ENCODE peak calls at places on chromosomes 2 and 18, in five cellular contexts. J, F, B, Y and O are unnamed samples.

GRCh38 chr2:24832991-24833671 is 39.9 kb downstream of the CENPO start:
- DNase-seq in J (no peak), F (no peak), B (no peak), Y (no peak), O (no peak)

GRCh38 chr2:133841905-133842304 is 273.6 kb upstream of the NCKAP5 start:
- DNase-seq in J (peak), F (peak), B (no peak), Y (no peak), O (peak)

GRCh38 chr2:239947361-239948045 is 77.6 kb downstream of the NDUFA10 start:
- DNase-seq in J (peak), F (no peak), B (peak), Y (no peak), O (no peak)

GRCh38 chr2:207219036-207219435 is 53.3 kb upstream of the KLF7 start:
- DNase-seq in J (no peak), F (no peak), B (no peak), Y (no peak), O (no peak)

GRCh38 chr2:3779650-3780049 is 76.3 kb downstream of the DCDC2C start:
- DNase-seq in J (no peak), F (no peak), B (no peak), Y (no peak), O (no peak)

GRCh38 chr2:47300081-47300480 is 102.9 kb upstream of the MSH2 start:
- DNase-seq in J (no peak), F (no peak), B (no peak), Y (no peak), O (no peak)

GRCh38 chr2:197191177-197191947 is 119.2 kb downstream of the ANKRD44 start:
- DNase-seq in J (no peak), F (peak), B (no peak), Y (no peak), O (peak)

GRCh38 chr2:207674826-207675225 is 36.6 kb upstream of the CCNYL1 start:
- DNase-seq in J (no peak), F (no peak), B (no peak), Y (no peak), O (no peak)

GRCh38 chr2:173667014-173667413 is 298.2 kb downstream of the SP3 start:
- DNase-seq in J (no peak), F (no peak), B (no peak), Y (no peak), O (peak)

GRCh38 chr2:173580869-173581268 is 226.2 kb downstream of the CDCA7 start:
- DNase-seq in J (no peak), F (no peak), B (no peak), Y (no peak), O (no peak)

GRCh38 chr18:8982416-8983183 is 119.9 kb upstream of the NDUFV2 start:
- DNase-seq in J (peak), F (peak), B (no peak), Y (peak), O (peak)
- TF ChIP-seq CTCF in J (no peak), F (peak), B (no peak), Y (no peak), O (peak)

DNA sequence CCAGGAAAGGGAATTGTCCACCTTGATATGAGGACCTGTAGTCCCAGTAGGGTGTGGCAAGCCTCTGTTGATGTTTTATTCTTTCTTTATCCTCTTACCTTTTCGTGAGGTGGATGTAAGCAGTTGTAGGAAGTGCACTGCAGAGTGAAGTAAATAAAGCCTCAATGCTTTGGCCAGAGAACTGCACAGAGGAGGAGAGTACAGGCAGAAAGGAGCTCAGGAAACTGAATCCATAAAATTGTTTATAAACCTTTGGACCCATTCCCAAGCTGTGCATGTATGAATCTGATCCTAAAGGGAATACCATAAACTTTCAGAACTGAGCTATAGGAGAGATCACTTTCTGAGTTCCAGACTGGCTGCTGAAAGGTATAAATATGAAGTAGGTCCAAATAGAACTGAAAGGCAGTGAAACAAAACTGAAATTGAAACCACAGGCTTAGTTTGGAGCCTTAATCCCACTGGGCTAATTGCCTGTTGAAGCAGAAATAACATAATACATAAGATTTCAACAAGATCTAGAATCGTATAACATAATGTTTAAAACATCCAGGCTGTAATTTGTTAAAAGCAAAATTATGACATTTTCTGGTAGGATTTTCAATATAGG is 17.9 kb upstream of the SLC9A4 start:
- DNase-seq in J (no peak), F (no peak), B (no peak), Y (no peak), O (no peak)
- H3K4me3 ChIP-seq in J (no peak), F (no peak), B (no peak), Y (no peak), O (no peak)

GRCh38 chr2:31038385-31038784 is 99.9 kb downstream of the GALNT14 start:
- DNase-seq in J (no peak), F (no peak), B (no peak), Y (no peak), O (no peak)
- TF ChIP-seq CTCF in J (no peak), F (no peak), B (no peak), Y (no peak), O (no peak)

GRCh38 chr2:54672587-54673456 is 50.6 kb upstream of the EML6 start:
- DNase-seq in J (peak), F (peak), B (no peak), Y (no peak), O (peak)
- H3K4me3 ChIP-seq in J (no peak), F (no peak), B (peak), Y (no peak), O (no peak)

GRCh38 chr18:57447154-57447621 is 12.0 kb downstream of the ONECUT2 start:
- DNase-seq in J (no peak), F (peak), B (no peak), Y (no peak), O (peak)
- TF ChIP-seq CTCF in J (no peak), F (no peak), B (no peak), Y (no peak), O (no peak)